ENCODE peak calls at places on chromosomes 16 and 17, in five cellular contexts. H is ovary, C is A549, B is sigmoid colon, Y is HepG2. L is an unnamed sample.

GRCh38 chr16:50614956-50615727 is 66.0 kb downstream of the SNX20 start:
- DNase-seq in Y (no peak), H (no peak), B (no peak), C (no peak), L (no peak)

GRCh38 chr16:71344315-71344905 is 14.1 kb upstream of the CALB2 start:
- DNase-seq in Y (no peak), B (no peak), H (no peak), C (no peak), L (no peak)

GRCh38 chr17:36837616-36838272 is 99.5 kb upstream of the LHX1 start:
- DNase-seq in H (no peak), Y (no peak), B (no peak), C (no peak), L (no peak)

GRCh38 chr17:50218771-50219315 is 17.4 kb upstream of the COL1A1 start:
- DNase-seq in H (peak), C (peak), Y (peak), B (peak), L (no peak)

GRCh38 chr17:38601539-38602351 is 4.0 kb downstream of the SRCIN1 start:
- DNase-seq in C (peak), B (no peak), Y (peak), H (no peak), L (no peak)

GRCh38 chr17:78997231-78997741 is 12.3 kb downstream of the CANT1 start:
- DNase-seq in B (peak), Y (no peak), C (no peak), H (peak), L (no peak)

GRCh38 chr16:71746442-71747046 is 22.0 kb upstream of the PHLPP2 start:
- DNase-seq in B (no peak), H (no peak), C (peak), Y (peak), L (no peak)

GRCh38 chr16:3035289-3035971 is 1.3 kb downstream of the BICDL2 start:
- DNase-seq in Y (no peak), H (no peak), C (no peak), B (no peak), L (no peak)

GRCh38 chr17:73546770-73547345 is 97.4 kb downstream of the SDK2 start:
- DNase-seq in Y (peak), C (peak), H (no peak), B (no peak), L (peak)

GRCh38 chr16:19020689-19021088 is 37.0 kb downstream of the TMC7 start:
- DNase-seq in B (no peak), H (no peak), C (no peak), Y (no peak), L (no peak)

GRCh38 chr16:56517206-56517605 is 2.6 kb downstream of the BBS2 start:
- DNase-seq in Y (no peak), B (no peak), C (no peak), H (no peak), L (no peak)

GRCh38 chr16:56626685-56627084 is 1.1 kb downstream of the MT1E start:
- DNase-seq in Y (no peak), B (no peak), C (no peak), H (no peak), L (no peak)

GRCh38 chr16:88784074-88784855 is 755 bp downstream of the PIEZO1 start:
- DNase-seq in Y (peak), C (peak), B (peak), H (peak), L (peak)

DNA sequence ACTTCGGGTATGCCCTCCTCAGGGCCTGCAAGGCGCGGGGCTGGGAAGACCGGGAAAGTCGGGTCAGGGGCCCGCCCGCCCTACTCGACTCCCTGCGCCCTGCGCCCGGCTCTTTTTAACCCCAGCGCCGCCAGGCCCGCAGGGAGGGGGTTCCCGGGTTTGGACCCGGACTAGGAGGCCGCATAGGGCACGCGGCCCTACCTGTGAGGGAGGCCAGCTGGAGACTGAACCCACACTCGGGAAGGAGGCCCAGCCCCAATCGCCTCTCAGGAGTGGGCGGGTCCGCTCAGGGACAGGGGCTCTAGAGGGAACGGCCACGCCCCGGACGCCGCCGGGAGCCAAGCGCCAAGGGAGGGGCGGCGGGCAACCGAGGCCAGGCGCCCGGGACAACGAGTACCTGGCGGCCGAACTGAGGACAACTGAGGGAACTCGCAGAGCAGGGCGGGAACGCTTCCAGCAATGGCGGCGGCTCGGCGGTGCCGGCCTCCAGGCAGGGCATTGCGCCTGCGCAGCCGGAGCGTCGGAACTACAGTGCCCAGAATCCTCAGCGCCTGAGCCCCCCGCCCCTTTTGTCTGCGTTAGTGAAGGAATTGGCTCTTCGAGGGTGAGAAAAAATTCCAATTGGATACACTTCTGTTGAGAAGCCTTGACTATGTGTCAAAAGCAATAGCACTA is at the start of gene ZNF624:
- DNase-seq in C (peak), H (peak), B (peak), Y (peak), L (peak)
- TF ChIP-seq EP300 in C (no peak), H (no peak), B (peak), Y (no peak), L (peak)

GRCh38 chr17:28335959-28336871 is 654 bp downstream of the TNFAIP1 start:
- DNase-seq in B (peak), H (peak), C (peak), Y (peak), L (peak)
- TF ChIP-seq EP300 in B (no peak), H (peak), C (no peak), Y (no peak), L (no peak)

GRCh38 chr17:31494259-31495048 is 103.0 kb downstream of the RAB11FIP4 start:
- DNase-seq in Y (no peak), H (no peak), C (no peak), B (no peak), L (peak)

GRCh38 chr17:31493656-31494155 is 102.2 kb downstream of the RAB11FIP4 start:
- DNase-seq in C (no peak), H (no peak), B (no peak), Y (no peak), L (no peak)

GRCh38 chr17:31492206-31492605 is 100.7 kb downstream of the RAB11FIP4 start:
- DNase-seq in Y (no peak), B (no peak), H (no peak), C (no peak), L (no peak)

GRCh38 chr17:31491794-31492171 is 100.3 kb downstream of the RAB11FIP4 start:
- DNase-seq in C (no peak), B (no peak), H (no peak), Y (no peak), L (no peak)

GRCh38 chr17:31492880-31493655 is 101.6 kb downstream of the RAB11FIP4 start:
- DNase-seq in H (no peak), C (no peak), Y (no peak), B (no peak), L (peak)
- TF ChIP-seq EP300 in H (no peak), C (no peak), Y (no peak), B (no peak), L (no peak)

GRCh38 chr16:21599158-21599993 is at the start of gene METTL9:
- DNase-seq in Y (peak), H (peak), C (peak), B (peak), L (peak)
- TF ChIP-seq EP300 in Y (peak), H (no peak), C (no peak), B (no peak), L (no peak)

GRCh38 chr17:65567566-65567965 is 6.1 kb upstream of the AXIN2 start:
- DNase-seq in H (no peak), Y (no peak), C (no peak), B (no peak), L (no peak)
- TF ChIP-seq EP300 in H (no peak), Y (no peak), C (no peak), B (no peak), L (no peak)

GRCh38 chr17:77424585-77425344 is 284.0 kb downstream of the SEC14L1 start:
- DNase-seq in Y (no peak), C (peak), B (peak), H (peak), L (peak)
- TF ChIP-seq EP300 in Y (no peak), C (no peak), B (peak), H (no peak), L (peak)

GRCh38 chr17:57761887-57762286 is 16.8 kb upstream of the CCDC182 start:
- DNase-seq in Y (peak), H (no peak), B (no peak), C (no peak), L (no peak)

GRCh38 chr17:57758654-57759053 is 13.6 kb upstream of the CCDC182 start:
- DNase-seq in C (no peak), H (no peak), Y (no peak), B (no peak), L (no peak)

GRCh38 chr17:57760001-57760400 is 14.9 kb upstream of the CCDC182 start:
- DNase-seq in B (no peak), H (no peak), C (no peak), Y (no peak), L (no peak)

GRCh38 chr17:57766307-57766943 is 21.3 kb upstream of the CCDC182 start:
- DNase-seq in B (no peak), H (no peak), C (peak), Y (no peak), L (no peak)

DNA sequence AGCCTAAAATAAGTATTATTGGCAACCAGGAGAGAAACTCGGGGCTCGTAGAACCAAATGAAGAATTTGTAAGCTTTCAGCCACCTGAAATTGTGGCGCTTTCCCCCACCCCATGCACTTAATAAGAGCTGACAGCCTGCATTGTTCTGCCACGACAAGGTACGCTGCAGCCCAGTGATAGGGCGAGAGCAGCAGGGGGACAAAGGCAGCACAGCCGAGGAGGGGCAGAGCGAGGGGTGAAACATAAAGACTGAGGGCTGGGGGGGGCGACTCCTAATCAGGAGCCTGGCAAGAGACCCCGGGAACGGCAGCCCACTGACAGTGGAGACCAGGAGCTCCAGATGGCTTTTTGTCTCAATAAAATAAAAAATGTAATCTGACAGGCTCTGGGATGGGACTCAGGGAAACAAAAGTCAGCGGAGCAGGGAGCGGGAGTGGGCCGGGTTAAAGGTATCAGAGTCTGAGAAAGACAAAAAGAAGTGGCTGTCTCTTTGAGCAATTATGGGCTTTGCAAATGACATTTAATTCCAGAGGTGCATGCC is 17.3 kb upstream of the CCDC182 start:
- DNase-seq in C (no peak), B (no peak), H (no peak), Y (no peak), L (no peak)
- TF ChIP-seq EP300 in C (no peak), B (no peak), H (no peak), Y (no peak), L (no peak)

L was measured in stomach.